ENCODE peak calls at places on chromosomes 2 and 18, in six cellular contexts. X is AG10803, R is epithelial cell of esophagus, K is left ventricle myocardium inferior, W is fibroblast of mammary gland, C is PC-3. J is an unnamed sample.

GRCh38 chr2:146124741-146125140 is 1604.8 kb upstream of the ZEB2 start:
- DNase-seq in X (peak; percentile 68), R (peak; percentile 50), K (no peak), W (peak; percentile 31), C (peak; percentile 45), J (peak; percentile 64)

GRCh38 chr18:46290440-46291020 is 186.3 kb downstream of the HAUS1 start:
- DNase-seq in X (no peak), R (no peak), K (no peak), W (no peak), C (no peak), J (no peak)

GRCh38 chr2:16170675-16171424 is 230.5 kb downstream of the MYCN start:
- DNase-seq in X (no peak), R (no peak), K (no peak), W (no peak), C (no peak), J (no peak)

GRCh38 chr2:212537311-212538155 is 1.1 kb downstream of the ERBB4 start:
- DNase-seq in X (no peak), R (peak; percentile 10), K (peak; percentile 30), W (peak; percentile 7), C (peak; percentile 12), J (peak; percentile 20)

GRCh38 chr18:78767648-78768071 is 212.0 kb upstream of the SALL3 start:
- DNase-seq in X (no peak), R (no peak), K (no peak), W (no peak), C (no peak), J (no peak)

GRCh38 chr2:66432801-66433694 is 1.9 kb upstream of the MEIS1 start:
- DNase-seq in X (peak; percentile 98), R (peak; percentile 97), K (peak; percentile 88), W (peak; percentile 96), C (peak; percentile 88), J (peak; percentile 98)

GRCh38 chr2:200177971-200178911 is 128.3 kb upstream of the SPATS2L start:
- DNase-seq in X (peak; percentile 75), R (no peak), K (peak; percentile 62), W (peak; percentile 65), C (no peak), J (no peak)

GRCh38 chr2:148375214-148375613 is 269.3 kb upstream of the EPC2 start:
- DNase-seq in X (peak; percentile 5), R (peak; percentile 2), K (no peak), W (peak; percentile 2), C (no peak), J (peak; percentile 22)

GRCh38 chr2:43225788-43226557 is 433 bp downstream of the ZFP36L2 start:
- DNase-seq in X (peak; percentile 64), R (peak; percentile 36), K (peak; percentile 75), W (peak; percentile 42), C (peak; percentile 41), J (peak; percentile 79)

GRCh38 chr2:238143239-238143951 is 4.9 kb downstream of the KLHL30 start:
- DNase-seq in X (peak; percentile 87), R (peak; percentile 83), K (peak; percentile 46), W (peak; percentile 33), C (peak; percentile 92), J (peak; percentile 29)

GRCh38 chr2:241295326-241296095 is 20.0 kb downstream of the HDLBP start:
- DNase-seq in X (peak; percentile 55), R (no peak), K (no peak), W (peak; percentile 46), C (no peak), J (no peak)

GRCh38 chr18:57798713-57799373 is 4.3 kb downstream of the ATP8B1 start:
- DNase-seq in X (no peak), R (no peak), K (no peak), W (no peak), C (no peak), J (no peak)

GRCh38 chr18:45402485-45403056 is 212.7 kb upstream of the SLC14A2 start:
- DNase-seq in X (peak; percentile 53), R (peak; percentile 96), K (no peak), W (peak; percentile 91), C (peak; percentile 83), J (no peak)

GRCh38 chr2:85397925-85398331 is 12.2 kb downstream of the CAPG start:
- DNase-seq in X (no peak), R (no peak), K (no peak), W (no peak), C (no peak), J (no peak)

GRCh38 chr2:10655074-10655840 is 34.5 kb downstream of the NOL10 start:
- DNase-seq in X (peak; percentile 31), R (peak; percentile 66), K (no peak), W (no peak), C (no peak), J (no peak)

GRCh38 chr2:237715459-237715947 is 83.1 kb upstream of the RBM44 start:
- DNase-seq in X (no peak), R (peak; percentile 35), K (no peak), W (no peak), C (no peak), J (no peak)

J was measured in fibroblast of pulmonary artery.